ENCODE peak calls at places on chromosomes 6 and 20, in nine cellular contexts. M, E, A, Q, L, H, P, S and G are unnamed samples.

GRCh38 chr6:127582777-127583462 is 5.9 kb downstream of the C6orf58 start:
- DNase-seq in P (no peak), Q (no peak), M (peak; percentile 39), L (peak; percentile 80), S (peak; percentile 26), H (no peak), E (no peak), A (peak; percentile 77), G (no peak)

GRCh38 chr20:4633780-4634179 is 87.9 kb upstream of the PRND start:
- DNase-seq in M (peak; percentile 62), A (peak; percentile 98), P (no peak), S (peak; percentile 81), E (no peak), L (peak; percentile 83), H (no peak), Q (no peak), G (peak; percentile 16)

GRCh38 chr6:10425973-10426780 is 11.3 kb upstream of the TFAP2A start:
- DNase-seq in E (no peak), S (no peak), L (peak; percentile 19), P (peak; percentile 84), M (no peak), Q (no peak), H (no peak), A (peak; percentile 82), G (no peak)

GRCh38 chr6:150395388-150396009 is 26.7 kb downstream of the IYD start:
- DNase-seq in S (peak; percentile 6), M (no peak), Q (peak; percentile 27), H (peak; percentile 27), E (peak; percentile 59), P (peak; percentile 54), A (peak; percentile 44), L (peak; percentile 76), G (peak; percentile 62)

GRCh38 chr6:52285174-52286068 is 879 bp upstream of the MCM3 start:
- DNase-seq in E (peak; percentile 54), P (no peak), H (no peak), Q (no peak), A (peak; percentile 51), L (no peak), M (no peak), S (no peak), G (no peak)

GRCh38 chr6:106901062-106901461 is 73.5 kb downstream of the CD24 start:
- DNase-seq in E (no peak), M (no peak), S (no peak), H (no peak), Q (no peak), L (no peak), A (no peak), P (no peak), G (no peak)

GRCh38 chr6:138724015-138724414 is 49.6 kb upstream of the CCDC28A start:
- DNase-seq in A (peak; percentile 79), P (peak; percentile 13), H (no peak), Q (no peak), E (no peak), S (no peak), M (peak; percentile 26), L (peak; percentile 91), G (no peak)

GRCh38 chr20:16241911-16242310 is 331.3 kb downstream of the KIF16B start:
- DNase-seq in A (peak; percentile 4), M (no peak), Q (no peak), S (no peak), P (no peak), E (peak; percentile 35), L (peak; percentile 9), H (no peak), G (no peak)

GRCh38 chr6:30894935-30895334 is 10.6 kb downstream of the DDR1 start:
- DNase-seq in Q (no peak), A (no peak), S (no peak), L (no peak), P (no peak), E (no peak), H (no peak), M (no peak), G (no peak)

GRCh38 chr6:125784365-125784764 is 6.4 kb upstream of the NCOA7 start:
- DNase-seq in E (no peak), S (no peak), P (no peak), Q (no peak), A (no peak), L (peak; percentile 54), H (no peak), M (no peak), G (no peak)

GRCh38 chr20:23606652-23607049 is 934 bp upstream of the CST9 start:
- DNase-seq in Q (peak; percentile 60), H (peak; percentile 86), A (peak; percentile 84), P (peak; percentile 56), S (peak; percentile 42), M (no peak), E (peak; percentile 73), L (peak; percentile 83), G (peak; percentile 79)

GRCh38 chr6:152380993-152381898 is 255.9 kb downstream of the SYNE1 start:
- DNase-seq in H (peak; percentile 20), P (peak; percentile 60), A (peak; percentile 97), Q (no peak), L (peak; percentile 98), S (peak; percentile 88), E (peak; percentile 93), M (peak; percentile 89), G (peak; percentile 72)

GRCh38 chr6:82823361-82823760 is 242.3 kb downstream of the UBE3D start:
- DNase-seq in A (no peak), H (no peak), S (no peak), L (no peak), E (no peak), M (no peak), P (no peak), Q (no peak), G (no peak)

GRCh38 chr20:5557123-5557522 is 193.1 kb upstream of the SHLD1 start:
- DNase-seq in S (no peak), A (peak; percentile 58), P (peak; percentile 48), E (peak; percentile 72), M (no peak), H (peak; percentile 35), Q (peak; percentile 50), L (peak; percentile 84), G (no peak)

GRCh38 chr20:46221271-46221670 is 87.0 kb downstream of the CDH22 start:
- DNase-seq in L (no peak), S (no peak), Q (no peak), E (peak; percentile 88), A (no peak), H (no peak), P (no peak), M (no peak), G (no peak)

GRCh38 chr20:63756648-63756991 is 17.0 kb downstream of the SLC2A4RG start:
- DNase-seq in E (no peak), M (no peak), H (no peak), A (no peak), S (no peak), Q (no peak), L (no peak), P (no peak), G (no peak)

GRCh38 chr20:1644101-1644962 is 13.2 kb downstream of the SIRPG start:
- DNase-seq in M (no peak), Q (no peak), H (no peak), S (no peak), E (no peak), A (peak; percentile 76), L (no peak), P (no peak), G (no peak)

GRCh38 chr6:170529839-170530520 is 23.1 kb downstream of the PSMB1 start:
- DNase-seq in S (peak; percentile 46), A (peak; percentile 76), P (peak; percentile 58), Q (peak; percentile 69), E (peak; percentile 89), H (peak; percentile 81), M (no peak), L (peak; percentile 90), G (peak; percentile 79)

GRCh38 chr6:83169511-83169910 is 23.6 kb downstream of the PGM3 start:
- DNase-seq in M (no peak), S (no peak), L (no peak), A (no peak), E (peak; percentile 67), Q (no peak), H (no peak), P (no peak), G (no peak)

GRCh38 chr6:2900221-2900807 is 2.8 kb downstream of the SERPINB9 start:
- DNase-seq in S (no peak), H (no peak), Q (no peak), L (no peak), M (no peak), P (no peak), E (no peak), A (no peak), G (no peak)

GRCh38 chr20:58721951-58722371 is 29.4 kb downstream of the NPEPL1 start:
- DNase-seq in S (no peak), H (no peak), P (no peak), M (no peak), A (peak; percentile 26), L (no peak), E (no peak), Q (no peak), G (peak; percentile 9)

GRCh38 chr6:158558415-158559306 is 1.2 kb upstream of the TMEM181 start:
- DNase-seq in P (no peak), H (no peak), A (no peak), M (no peak), E (no peak), S (no peak), L (no peak), Q (no peak), G (no peak)

GRCh38 chr20:2767768-2768631 is 32.4 kb downstream of the CPXM1 start:
- DNase-seq in Q (no peak), A (peak; percentile 49), H (no peak), M (no peak), P (peak; percentile 71), E (no peak), S (no peak), L (peak; percentile 24), G (peak; percentile 38)

GRCh38 chr6:168418151-168418551 is 22.8 kb upstream of the SMOC2 start:
- DNase-seq in P (no peak), L (no peak), S (no peak), M (no peak), Q (no peak), E (no peak), A (no peak), H (no peak), G (no peak)